ENCODE peak calls at places on chromosomes 7 and 10, in nine cellular contexts. Y is Panc1, S is upper lobe of right lung, R is neural progenitor cell, W is neuronal stem cell, A is Peyer's patch, U is astrocyte, Z is ovary, H is heart right ventricle. X is an unnamed sample. For H3K4me1 and H3K27me3, the result is how much of the 10 kb centered on the place peaks cover.

GRCh38 chr10:115063702-115064479 is 29.3 kb upstream of the ATRNL1 start:
- DNase-seq in Y (no peak), S (no peak), R (no peak), W (no peak), A (no peak), U (peak), Z (no peak), H (no peak), X (no peak)

GRCh38 chr7:156579566-156579965 is 61.0 kb upstream of the RNF32 start:
- DNase-seq in Y (no peak), S (no peak), R (no peak), W (no peak), A (no peak), U (no peak), Z (no peak), H (no peak), X (no peak)

GRCh38 chr7:77674878-77675277 is 21.4 kb upstream of the RSBN1L start:
- DNase-seq in Y (no peak), S (peak), R (no peak), W (no peak), A (no peak), U (peak), Z (no peak), H (no peak), X (peak)

GRCh38 chr10:116044722-116045374 is 228.2 kb downstream of the GFRA1 start:
- DNase-seq in Y (no peak), S (no peak), R (no peak), W (no peak), A (no peak), U (peak), Z (no peak), H (peak), X (no peak)

GRCh38 chr7:116595063-116595462 is 70.2 kb downstream of the CAV1 start:
- DNase-seq in Y (no peak), S (no peak), R (no peak), W (no peak), A (no peak), U (no peak), Z (no peak), H (no peak), X (no peak)

GRCh38 chr10:117458571-117458970 is 83.3 kb upstream of the PDZD8 start:
- DNase-seq in Y (no peak), S (no peak), R (no peak), W (no peak), A (no peak), U (no peak), Z (no peak), H (no peak), X (no peak)

GRCh38 chr7:149637911-149638565 is 135.3 kb downstream of the ZNF467 start:
- DNase-seq in Y (no peak), S (no peak), R (no peak), W (no peak), A (no peak), U (no peak), Z (no peak), H (no peak), X (no peak)

GRCh38 chr10:30200019-30200415 is 140.6 kb upstream of the JCAD start:
- DNase-seq in Y (no peak), S (no peak), R (no peak), W (no peak), A (no peak), U (no peak), Z (no peak), H (no peak), X (no peak)

GRCh38 chr7:108499575-108499974 is 26.4 kb downstream of the PNPLA8 start:
- DNase-seq in Y (no peak), S (no peak), R (no peak), W (no peak), A (no peak), U (no peak), Z (no peak), H (no peak), X (no peak)

GRCh38 chr7:110157631-110158362 is 933.1 kb upstream of the LRRN3 start:
- DNase-seq in Y (no peak), S (no peak), R (no peak), W (no peak), A (no peak), U (peak), Z (no peak), H (no peak), X (no peak)

GRCh38 chr7:130838738-130839137 is 104.7 kb upstream of the KLF14 start:
- DNase-seq in Y (peak), S (no peak), R (no peak), W (no peak), A (no peak), U (peak), Z (no peak), H (no peak), X (no peak)

GRCh38 chr7:149790146-149790548 is 16.8 kb upstream of the ZNF467 start:
- DNase-seq in Y (no peak), S (peak), R (peak), W (no peak), A (no peak), U (no peak), Z (no peak), H (peak), X (no peak)

GRCh38 chr10:111522141-111522540 is 445.3 kb downstream of the ADRA2A start:
- DNase-seq in Y (no peak), S (no peak), R (no peak), W (no peak), A (no peak), U (no peak), Z (no peak), H (no peak), X (no peak)

GRCh38 chr10:63542835-63543575 is 21.8 kb downstream of the REEP3 start:
- DNase-seq in Y (no peak), S (no peak), R (no peak), W (no peak), A (no peak), U (peak), Z (no peak), H (no peak), X (no peak)

GRCh38 chr10:58044072-58044471 is 223.6 kb downstream of the IPMK start:
- DNase-seq in Y (no peak), S (no peak), R (no peak), W (no peak), A (no peak), U (peak), Z (no peak), H (no peak), X (no peak)

GRCh38 chr7:64174941-64175340 is 32.1 kb upstream of the ZNF735 start:
- DNase-seq in Y (no peak), S (no peak), R (no peak), W (no peak), A (no peak), U (no peak), Z (no peak), H (no peak), X (no peak)

GRCh38 chr10:28248092-28248491 is 54.8 kb downstream of the MPP7 start:
- DNase-seq in Y (no peak), S (no peak), R (no peak), W (no peak), A (no peak), U (peak), Z (no peak), H (no peak), X (no peak)

GRCh38 chr10:1939016-1939415 is 201.7 kb upstream of the ADARB2 start:
- DNase-seq in Y (no peak), S (no peak), R (no peak), W (no peak), A (peak), U (no peak), Z (no peak), H (no peak), X (no peak)

GRCh38 chr10:122311051-122311410 is 39.9 kb downstream of the BTBD16 start:
- DNase-seq in Y (no peak), S (no peak), R (no peak), W (no peak), A (no peak), U (no peak), Z (no peak), H (no peak), X (no peak)

DNA sequence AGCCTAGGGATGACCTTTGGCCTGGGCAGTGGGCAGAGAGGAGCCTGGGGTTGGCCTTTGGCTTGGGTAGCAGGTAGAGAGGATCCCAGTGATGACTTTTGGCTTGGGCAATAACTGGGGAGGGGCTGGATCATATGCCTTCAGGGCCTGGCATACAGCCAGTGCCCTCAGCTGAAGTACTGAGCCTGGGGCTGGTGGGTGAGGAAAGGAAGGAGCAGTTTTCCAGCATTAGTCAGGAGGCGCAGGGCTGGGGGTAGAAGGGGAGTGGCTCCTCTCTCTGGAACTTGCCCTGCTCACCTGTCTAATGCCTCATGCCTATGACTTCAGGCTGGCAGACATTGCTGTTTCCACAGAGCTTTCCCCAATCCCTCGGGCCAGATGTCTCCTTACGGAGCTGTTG is 15.2 kb upstream of the COMTD1 start:
- DNase-seq in Y (no peak), S (no peak), R (no peak), W (no peak), A (no peak), U (no peak), Z (no peak), H (no peak), X (no peak)
- H3K4me1 ChIP-seq in Y (under half), S (under half), R (under half), W (under half), A (under half), U (under half), Z (under half), H (under half), X (under half)

GRCh38 chr7:155120460-155120859 is 50.3 kb downstream of the HTR5A start:
- DNase-seq in Y (no peak), S (no peak), R (no peak), W (no peak), A (no peak), U (no peak), Z (no peak), H (no peak), X (no peak)
- H3K27me3 ChIP-seq in Y (under half), S (under half), R (under half), W (under half), A (under half), U (under half), Z (under half), H (under half), X (under half)

GRCh38 chr7:153413540-153414287 is 638.5 kb upstream of the DPP6 start:
- DNase-seq in Y (no peak), S (no peak), R (no peak), W (no peak), A (no peak), U (no peak), Z (no peak), H (no peak), X (no peak)
- H3K4me1 ChIP-seq in Y (under half), S (under half), R (under half), W (under half), A (under half), U (under half), Z (under half), H (under half), X (under half)

GRCh38 chr7:69598487-69599148 is 343 bp downstream of the AUTS2 start:
- DNase-seq in Y (no peak), S (peak), R (peak), W (peak), A (no peak), U (peak), Z (no peak), H (peak), X (peak)

GRCh38 chr7:69599211-69599878 is 1.1 kb downstream of the AUTS2 start:
- DNase-seq in Y (no peak), S (peak), R (peak), W (peak), A (no peak), U (peak), Z (peak), H (peak), X (no peak)

GRCh38 chr7:69597278-69598076 is 798 bp upstream of the AUTS2 start:
- DNase-seq in Y (no peak), S (peak), R (peak), W (peak), A (peak), U (no peak), Z (peak), H (peak), X (peak)

GRCh38 chr7:69596723-69597277 is 1.5 kb upstream of the AUTS2 start:
- DNase-seq in Y (no peak), S (no peak), R (peak), W (no peak), A (no peak), U (no peak), Z (no peak), H (no peak), X (no peak)

GRCh38 chr7:69598081-69598486 is at the start of gene AUTS2:
- DNase-seq in Y (peak), S (peak), R (peak), W (peak), A (peak), U (peak), Z (peak), H (peak), X (peak)
- H3K27me3 ChIP-seq in Y (under half), S (under half), R (half or more), W (under half), A (under half), U (under half), Z (under half), H (under half), X (under half)

DNA sequence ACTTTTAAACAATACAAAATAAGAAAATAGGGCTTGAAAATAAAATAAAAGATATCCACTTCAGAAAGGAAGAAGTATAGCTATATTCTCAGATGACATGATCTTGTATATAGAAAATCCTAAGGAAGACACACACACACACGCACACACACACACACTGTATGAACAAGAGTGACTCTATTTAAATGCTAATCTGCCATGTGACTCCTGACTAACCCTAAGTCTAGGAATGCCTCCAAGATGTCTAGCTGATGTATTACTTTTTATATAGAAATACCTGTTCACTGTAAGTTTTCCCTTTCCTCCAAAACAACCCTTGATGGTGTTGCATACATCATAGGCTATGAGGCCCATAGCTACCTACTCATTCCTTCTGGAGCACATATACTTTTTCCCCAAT is 173.1 kb upstream of the LRRTM3 start:
- DNase-seq in Y (no peak), S (no peak), R (no peak), W (no peak), A (no peak), U (peak), Z (no peak), H (no peak), X (no peak)
- H3K4me1 ChIP-seq in Y (under half), S (under half), R (under half), W (under half), A (under half), U (under half), Z (under half), H (under half), X (under half)

GRCh38 chr7:93883078-93883916 is 7.3 kb downstream of the TFPI2 start:
- DNase-seq in Y (no peak), S (no peak), R (no peak), W (no peak), A (no peak), U (peak), Z (no peak), H (no peak), X (no peak)
- H3K27me3 ChIP-seq in Y (under half), S (under half), R (under half), W (under half), A (under half), U (under half), Z (under half), H (under half), X (under half)

GRCh38 chr7:92765725-92766124 is 70.6 kb downstream of the CDK6 start:
- DNase-seq in Y (no peak), S (no peak), R (no peak), W (no peak), A (no peak), U (peak), Z (no peak), H (no peak), X (no peak)
- H3K4me1 ChIP-seq in Y (half or more), S (under half), R (under half), W (under half), A (under half), U (half or more), Z (under half), H (under half), X (under half)

DNA sequence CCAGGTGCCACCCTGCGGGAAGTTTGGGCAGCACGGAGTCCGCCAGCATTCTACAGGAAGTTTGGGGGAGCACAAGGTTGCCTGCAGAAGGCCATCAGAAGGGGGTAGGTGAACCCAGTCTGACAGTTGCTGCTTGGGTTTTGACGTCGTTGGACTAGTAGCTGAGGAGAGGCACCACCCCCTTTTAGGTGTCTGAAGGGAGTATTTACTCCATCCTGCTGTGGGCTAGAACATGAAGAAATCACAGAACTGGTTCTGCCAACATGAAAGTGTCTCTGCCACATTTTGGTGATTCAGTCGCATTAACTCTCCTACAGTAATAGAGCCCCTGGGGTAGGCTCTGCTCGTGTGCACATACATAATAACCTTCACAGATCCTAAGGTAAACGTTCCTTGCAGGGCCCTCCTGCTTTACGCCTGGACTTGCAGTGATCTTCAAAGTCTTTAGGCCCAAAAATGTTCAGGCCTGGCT is 852 bp upstream of the TRIL start:
- DNase-seq in Y (no peak), S (no peak), R (no peak), W (no peak), A (no peak), U (no peak), Z (no peak), H (no peak), X (no peak)
- H3K27me3 ChIP-seq in Y (under half), S (under half), R (under half), W (under half), A (under half), U (under half), Z (under half), H (half or more), X (under half)